ENCODE peak calls at places on chromosomes 11 and 22, in ten cellular contexts. L, K, H, R, B, U, P, E, G and O are unnamed samples.

GRCh38 chr11:59115556-59115955 is 8.5 kb downstream of the FAM111B start:
- DNase-seq in L (no peak), K (no peak), H (no peak), R (no peak), B (no peak), U (no peak), P (no peak), E (no peak), G (no peak), O (no peak)

GRCh38 chr22:49772692-49773091 is 55.0 kb downstream of the BRD1 start:
- DNase-seq in L (no peak), K (no peak), H (no peak), R (no peak), B (no peak), U (no peak), P (no peak), E (no peak), G (no peak), O (no peak)

GRCh38 chr11:113189909-113190667 is 124.3 kb upstream of the TTC12 start:
- DNase-seq in L (peak; percentile 54), K (no peak), H (peak; percentile 67), R (no peak), B (no peak), U (peak; percentile 82), P (no peak), E (peak; percentile 53), G (no peak), O (no peak)

GRCh38 chr11:86932942-86933875 is 22.0 kb downstream of the FZD4 start:
- DNase-seq in L (no peak), K (no peak), H (no peak), R (no peak), B (no peak), U (no peak), P (no peak), E (no peak), G (no peak), O (no peak)

GRCh38 chr11:76761959-76762358 is 21.2 kb upstream of the TSKU start:
- DNase-seq in L (no peak), K (no peak), H (no peak), R (no peak), B (no peak), U (no peak), P (no peak), E (no peak), G (no peak), O (no peak)

GRCh38 chr11:64854534-64855502 is 10.4 kb upstream of the CDC42BPG start:
- DNase-seq in L (peak; percentile 89), K (peak; percentile 84), H (peak; percentile 84), R (peak; percentile 91), B (peak; percentile 54), U (peak; percentile 95), P (no peak), E (peak; percentile 97), G (peak; percentile 91), O (peak; percentile 50)

GRCh38 chr11:11882539-11882938 is 40.8 kb downstream of the USP47 start:
- DNase-seq in L (no peak), K (no peak), H (no peak), R (no peak), B (no peak), U (no peak), P (no peak), E (no peak), G (no peak), O (no peak)

GRCh38 chr22:22848364-22848866 is 39.2 kb upstream of the IGLL5 start:
- DNase-seq in L (peak; percentile 46), K (peak; percentile 85), H (peak; percentile 98), R (peak; percentile 31), B (peak; percentile 43), U (no peak), P (no peak), E (peak; percentile 38), G (peak; percentile 56), O (peak; percentile 69)

GRCh38 chr11:11821899-11822298 is 19.9 kb upstream of the USP47 start:
- DNase-seq in L (no peak), K (no peak), H (no peak), R (peak; percentile 53), B (no peak), U (no peak), P (no peak), E (no peak), G (no peak), O (no peak)

GRCh38 chr11:61966673-61967176 is 709 bp downstream of the FTH1 start:
- DNase-seq in L (no peak), K (peak; percentile 85), H (peak; percentile 93), R (no peak), B (no peak), U (peak; percentile 73), P (no peak), E (peak; percentile 51), G (no peak), O (no peak)

GRCh38 chr22:47465222-47465621 is 702.8 kb downstream of the TBC1D22A start:
- DNase-seq in L (no peak), K (no peak), H (no peak), R (no peak), B (no peak), U (no peak), P (no peak), E (no peak), G (no peak), O (no peak)

GRCh38 chr11:65496304-65497140 is 2.3 kb upstream of the MALAT1 start:
- DNase-seq in L (no peak), K (no peak), H (peak; percentile 62), R (peak; percentile 48), B (peak; percentile 35), U (peak; percentile 73), P (no peak), E (no peak), G (no peak), O (no peak)

GRCh38 chr11:17439316-17439782 is 37.3 kb downstream of the ABCC8 start:
- DNase-seq in L (no peak), K (no peak), H (no peak), R (no peak), B (no peak), U (no peak), P (no peak), E (peak; percentile 68), G (no peak), O (peak; percentile 80)

GRCh38 chr11:26688701-26689100 is 33.2 kb downstream of the SLC5A12 start:
- DNase-seq in L (no peak), K (no peak), H (no peak), R (no peak), B (no peak), U (no peak), P (no peak), E (no peak), G (no peak), O (no peak)

GRCh38 chr22:36332623-36333331 is 55.0 kb downstream of the MYH9 start:
- DNase-seq in L (no peak), K (peak; percentile 77), H (peak; percentile 41), R (peak; percentile 83), B (no peak), U (no peak), P (no peak), E (peak; percentile 59), G (no peak), O (peak; percentile 83)

GRCh38 chr11:133082851-133083488 is 449.3 kb downstream of the OPCML start:
- DNase-seq in L (peak; percentile 66), K (peak; percentile 87), H (peak; percentile 31), R (peak; percentile 17), B (no peak), U (no peak), P (no peak), E (peak; percentile 27), G (no peak), O (peak; percentile 66)

GRCh38 chr11:30698425-30698824 is 112.3 kb upstream of the MPPED2 start:
- DNase-seq in L (no peak), K (no peak), H (no peak), R (no peak), B (no peak), U (no peak), P (no peak), E (no peak), G (no peak), O (no peak)

GRCh38 chr11:117443269-117444186 is 115.9 kb downstream of the CEP164 start:
- DNase-seq in L (peak; percentile 44), K (peak; percentile 74), H (peak; percentile 65), R (peak; percentile 30), B (peak; percentile 64), U (no peak), P (no peak), E (peak; percentile 25), G (no peak), O (peak; percentile 63)

GRCh38 chr11:46676436-46677158 is 23.8 kb downstream of the ARHGAP1 start:
- DNase-seq in L (no peak), K (peak; percentile 85), H (no peak), R (no peak), B (no peak), U (no peak), P (no peak), E (no peak), G (no peak), O (no peak)
- TF ChIP-seq POLR2A in L (no peak), K (no peak), H (no peak), R (no peak), B (no peak), U (no peak), P (no peak), E (no peak), G (no peak), O (no peak)

DNA sequence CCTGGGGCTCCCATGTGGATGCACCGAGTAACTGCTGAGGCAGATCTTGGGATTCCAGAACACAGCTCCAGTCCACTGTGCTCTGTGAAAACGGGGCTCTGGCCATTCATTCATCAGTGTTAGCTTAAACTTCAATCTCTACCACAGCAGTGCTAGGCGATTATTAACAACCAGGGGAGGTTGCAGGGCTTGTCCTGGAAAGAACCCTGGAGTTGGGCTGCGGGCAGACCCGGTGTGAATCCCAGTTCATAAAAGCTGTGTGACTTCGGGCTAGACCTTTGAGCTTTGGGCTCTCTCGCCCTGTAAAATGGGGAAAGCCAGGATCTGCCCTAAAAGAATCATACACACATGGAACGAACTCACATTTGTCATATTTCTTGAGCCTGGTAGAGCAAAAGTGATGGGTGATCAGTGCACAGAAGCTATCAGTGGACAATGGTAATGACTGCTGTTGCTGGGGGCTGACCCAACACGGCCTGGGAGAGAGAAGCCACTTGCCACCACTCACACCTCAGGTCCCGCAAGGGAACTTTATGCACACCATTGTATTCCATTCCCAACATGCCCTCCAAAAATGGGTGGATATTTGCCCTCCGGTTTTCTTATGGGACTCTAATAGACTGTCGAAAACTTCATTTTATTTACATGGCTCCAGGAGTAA is 15.6 kb upstream of the CRYBB3 start:
- DNase-seq in L (no peak), K (no peak), H (no peak), R (no peak), B (no peak), U (no peak), P (no peak), E (no peak), G (no peak), O (no peak)
- TF ChIP-seq CTCF in L (no peak), K (no peak), H (no peak), R (no peak), B (no peak), U (no peak), P (no peak), E (no peak), G (no peak), O (no peak)

GRCh38 chr11:57778318-57779037 is 16.9 kb downstream of the CTNND1 start:
- DNase-seq in L (peak; percentile 80), K (peak; percentile 79), H (peak; percentile 73), R (peak; percentile 98), B (peak; percentile 92), U (peak; percentile 95), P (no peak), E (peak; percentile 94), G (peak; percentile 89), O (peak; percentile 99)
- TF ChIP-seq POLR2A in L (peak; percentile 69), K (no peak), H (no peak), R (no peak), B (peak; percentile 19), U (no peak), P (no peak), E (no peak), G (no peak), O (peak; percentile 32)

GRCh38 chr11:77776455-77776854 is 44.1 kb downstream of the RSF1 start:
- DNase-seq in L (no peak), K (no peak), H (peak; percentile 27), R (peak; percentile 20), B (no peak), U (no peak), P (no peak), E (peak; percentile 21), G (peak; percentile 19), O (no peak)
- TF ChIP-seq CTCF in L (peak; percentile 29), K (peak; percentile 46), H (peak; percentile 50), R (peak; percentile 43), B (no peak), U (peak; percentile 9), P (no peak), E (peak; percentile 60), G (peak; percentile 32), O (no peak)